ENCODE peak calls at places on chromosome 9, in nine cellular contexts. H, E, Z, J, N, C, W, Y and R are unnamed samples.

GRCh38 chr9:128689293-128689770 is 310 bp downstream of the SET start:
- DNase-seq in H (peak), E (no peak), Z (no peak), J (no peak), N (no peak), C (peak), W (peak), Y (peak), R (peak)

GRCh38 chr9:125409637-125410521 is 148.3 kb downstream of the GAPVD1 start:
- DNase-seq in H (no peak), E (no peak), Z (peak), J (peak), N (peak), C (peak), W (peak), Y (no peak), R (peak)

GRCh38 chr9:93225892-93226291 is 42.0 kb downstream of the WNK2 start:
- DNase-seq in H (no peak), E (no peak), Z (no peak), J (no peak), N (no peak), C (no peak), W (no peak), Y (no peak), R (no peak)

GRCh38 chr9:78314953-78315870 is 18.3 kb downstream of the PSAT1 start:
- DNase-seq in H (no peak), E (no peak), Z (peak), J (no peak), N (no peak), C (no peak), W (no peak), Y (no peak), R (no peak)

GRCh38 chr9:89400398-89401116 is 82.3 kb downstream of the SECISBP2 start:
- DNase-seq in H (no peak), E (no peak), Z (no peak), J (peak), N (no peak), C (no peak), W (no peak), Y (no peak), R (no peak)

GRCh38 chr9:1008256-1008655 is 31.8 kb downstream of the DMRT3 start:
- DNase-seq in H (no peak), E (no peak), Z (no peak), J (no peak), N (no peak), C (no peak), W (no peak), Y (no peak), R (no peak)

GRCh38 chr9:93059097-93059959 is 827 bp downstream of the SUSD3 start:
- DNase-seq in H (no peak), E (no peak), Z (no peak), J (no peak), N (no peak), C (peak), W (no peak), Y (no peak), R (no peak)

GRCh38 chr9:30774326-30774725 is 1610.1 kb upstream of the ACO1 start:
- DNase-seq in H (no peak), E (no peak), Z (peak), J (no peak), N (no peak), C (no peak), W (peak), Y (no peak), R (no peak)

GRCh38 chr9:87793292-87793691 is 67.4 kb downstream of the CTSL start:
- DNase-seq in H (no peak), E (no peak), Z (peak), J (no peak), N (no peak), C (no peak), W (no peak), Y (no peak), R (no peak)

GRCh38 chr9:71036501-71036900 is 84.9 kb downstream of the TRPM3 start:
- DNase-seq in H (peak), E (no peak), Z (peak), J (no peak), N (no peak), C (no peak), W (no peak), Y (no peak), R (peak)

GRCh38 chr9:19442240-19442639 is 33.4 kb downstream of the ACER2 start:
- DNase-seq in H (no peak), E (no peak), Z (no peak), J (no peak), N (no peak), C (no peak), W (no peak), Y (no peak), R (no peak)

GRCh38 chr9:77926314-77926959 is 105.2 kb downstream of the GNAQ start:
- DNase-seq in H (no peak), E (no peak), Z (peak), J (no peak), N (no peak), C (no peak), W (no peak), Y (no peak), R (no peak)

GRCh38 chr9:78692871-78693270 is 395.9 kb downstream of the PSAT1 start:
- DNase-seq in H (no peak), E (no peak), Z (peak), J (no peak), N (no peak), C (no peak), W (no peak), Y (no peak), R (no peak)

GRCh38 chr9:135156525-135157510 is 69.3 kb downstream of the OLFM1 start:
- DNase-seq in H (no peak), E (peak), Z (peak), J (peak), N (no peak), C (no peak), W (peak), Y (peak), R (no peak)

GRCh38 chr9:132634327-132634726 is 35.5 kb downstream of the DDX31 start:
- DNase-seq in H (no peak), E (no peak), Z (no peak), J (no peak), N (no peak), C (no peak), W (no peak), Y (no peak), R (no peak)

GRCh38 chr9:130282000-130282700 is 16.6 kb downstream of the HMCN2 start:
- DNase-seq in H (peak), E (no peak), Z (no peak), J (no peak), N (no peak), C (no peak), W (no peak), Y (peak), R (no peak)

GRCh38 chr9:2403701-2404100 is 217.9 kb upstream of the VLDLR start:
- DNase-seq in H (no peak), E (no peak), Z (no peak), J (no peak), N (no peak), C (no peak), W (no peak), Y (no peak), R (no peak)

GRCh38 chr9:118577121-118577520 is 792.1 kb downstream of the BRINP1 start:
- DNase-seq in H (no peak), E (no peak), Z (peak), J (no peak), N (no peak), C (no peak), W (no peak), Y (no peak), R (no peak)

GRCh38 chr9:93218671-93219420 is 34.9 kb downstream of the WNK2 start:
- DNase-seq in H (no peak), E (no peak), Z (no peak), J (no peak), N (no peak), C (no peak), W (no peak), Y (no peak), R (no peak)